ENCODE peak calls at places on chromosomes 4 and X, in five cellular contexts. One of them, this sample, is unnamed.

GRCh38 chr4:93199492-93199891 is 629.1 kb upstream of the ATOH1 start:
- DNase-seq in ecto neural progenitor cell: peak; percentile 52
- DNase-seq in activated T-helper 1 cell treated with Interleukin-2 at 50 U/mL for 16 hours: no peak
- DNase-seq in cardiac septum: no peak
- DNase-seq in stimulated activated naive CD8-positive, alpha-beta T cell treated with anti-CD3 and anti-CD28 coated beads, Interleukin-15, Interleukin-2, amounts not matched to agents 100 U/mL and 50 U/mL, for 24 hours: no peak
- DNase-seq in this sample: no peak

GRCh38 chr4:165079476-165079875 is 25.8 kb downstream of the TRIM75 start:
- DNase-seq in cardiac septum: no peak
- DNase-seq in activated T-helper 1 cell treated with Interleukin-2 at 50 U/mL for 16 hours: no peak
- DNase-seq in ecto neural progenitor cell: no peak
- DNase-seq in stimulated activated naive CD8-positive, alpha-beta T cell treated with anti-CD3 and anti-CD28 coated beads, Interleukin-15, Interleukin-2, amounts not matched to agents 100 U/mL and 50 U/mL, for 24 hours: no peak
- DNase-seq in this sample: no peak

GRCh38 chrX:40050532-40050931 is 47.2 kb downstream of the BCOR start:
- DNase-seq in ecto neural progenitor cell: no peak
- DNase-seq in cardiac septum: no peak
- DNase-seq in stimulated activated naive CD8-positive, alpha-beta T cell treated with anti-CD3 and anti-CD28 coated beads, Interleukin-15, Interleukin-2, amounts not matched to agents 100 U/mL and 50 U/mL, for 24 hours: no peak
- DNase-seq in activated T-helper 1 cell treated with Interleukin-2 at 50 U/mL for 16 hours: no peak
- DNase-seq in this sample: no peak

GRCh38 chr4:3201718-3202702 is 46.9 kb upstream of the MSANTD1 start:
- DNase-seq in ecto neural progenitor cell: no peak
- DNase-seq in activated T-helper 1 cell treated with Interleukin-2 at 50 U/mL for 16 hours: peak; percentile 53
- DNase-seq in cardiac septum: peak; percentile 73
- DNase-seq in stimulated activated naive CD8-positive, alpha-beta T cell treated with anti-CD3 and anti-CD28 coated beads, Interleukin-15, Interleukin-2, amounts not matched to agents 100 U/mL and 50 U/mL, for 24 hours: peak; percentile 67
- DNase-seq in this sample: peak; percentile 85

GRCh38 chr4:26288308-26288982 is 32.4 kb upstream of the RBPJ start:
- DNase-seq in activated T-helper 1 cell treated with Interleukin-2 at 50 U/mL for 16 hours: no peak
- DNase-seq in stimulated activated naive CD8-positive, alpha-beta T cell treated with anti-CD3 and anti-CD28 coated beads, Interleukin-15, Interleukin-2, amounts not matched to agents 100 U/mL and 50 U/mL, for 24 hours: peak; percentile 20
- DNase-seq in cardiac septum: no peak
- DNase-seq in ecto neural progenitor cell: no peak
- DNase-seq in this sample: no peak

GRCh38 chr4:82561745-82562552 is at the start of gene TMEM150C:
- DNase-seq in ecto neural progenitor cell: peak; percentile 83
- DNase-seq in activated T-helper 1 cell treated with Interleukin-2 at 50 U/mL for 16 hours: no peak
- DNase-seq in cardiac septum: no peak
- DNase-seq in stimulated activated naive CD8-positive, alpha-beta T cell treated with anti-CD3 and anti-CD28 coated beads, Interleukin-15, Interleukin-2, amounts not matched to agents 100 U/mL and 50 U/mL, for 24 hours: peak; percentile 14
- DNase-seq in this sample: no peak

GRCh38 chrX:22310779-22311178 is 38.1 kb downstream of the CBLL2 start:
- DNase-seq in cardiac septum: no peak
- DNase-seq in ecto neural progenitor cell: no peak
- DNase-seq in activated T-helper 1 cell treated with Interleukin-2 at 50 U/mL for 16 hours: no peak
- DNase-seq in stimulated activated naive CD8-positive, alpha-beta T cell treated with anti-CD3 and anti-CD28 coated beads, Interleukin-15, Interleukin-2, amounts not matched to agents 100 U/mL and 50 U/mL, for 24 hours: no peak
- DNase-seq in this sample: no peak

GRCh38 chrX:105882581-105883275 is 60.4 kb downstream of the NRK start:
- DNase-seq in ecto neural progenitor cell: no peak
- DNase-seq in activated T-helper 1 cell treated with Interleukin-2 at 50 U/mL for 16 hours: no peak
- DNase-seq in stimulated activated naive CD8-positive, alpha-beta T cell treated with anti-CD3 and anti-CD28 coated beads, Interleukin-15, Interleukin-2, amounts not matched to agents 100 U/mL and 50 U/mL, for 24 hours: no peak
- DNase-seq in cardiac septum: no peak
- DNase-seq in this sample: no peak

GRCh38 chr4:152095701-152096070 is 334.9 kb upstream of the GATB start:
- DNase-seq in activated T-helper 1 cell treated with Interleukin-2 at 50 U/mL for 16 hours: no peak
- DNase-seq in stimulated activated naive CD8-positive, alpha-beta T cell treated with anti-CD3 and anti-CD28 coated beads, Interleukin-15, Interleukin-2, amounts not matched to agents 100 U/mL and 50 U/mL, for 24 hours: no peak
- DNase-seq in ecto neural progenitor cell: no peak
- DNase-seq in cardiac septum: no peak
- DNase-seq in this sample: no peak

GRCh38 chr4:10276152-10276551 is 159.6 kb upstream of the WDR1 start:
- DNase-seq in cardiac septum: no peak
- DNase-seq in ecto neural progenitor cell: no peak
- DNase-seq in stimulated activated naive CD8-positive, alpha-beta T cell treated with anti-CD3 and anti-CD28 coated beads, Interleukin-15, Interleukin-2, amounts not matched to agents 100 U/mL and 50 U/mL, for 24 hours: no peak
- DNase-seq in activated T-helper 1 cell treated with Interleukin-2 at 50 U/mL for 16 hours: no peak
- DNase-seq in this sample: no peak

GRCh38 chrX:2608638-2609430 is 82.3 kb upstream of the CD99 start:
- DNase-seq in stimulated activated naive CD8-positive, alpha-beta T cell treated with anti-CD3 and anti-CD28 coated beads, Interleukin-15, Interleukin-2, amounts not matched to agents 100 U/mL and 50 U/mL, for 24 hours: peak; percentile 87
- DNase-seq in ecto neural progenitor cell: peak; percentile 91
- DNase-seq in activated T-helper 1 cell treated with Interleukin-2 at 50 U/mL for 16 hours: peak; percentile 78
- DNase-seq in cardiac septum: peak; percentile 95
- DNase-seq in this sample: peak; percentile 78

GRCh38 chr4:41360214-41360910 is 103.6 kb downstream of the UCHL1 start:
- DNase-seq in activated T-helper 1 cell treated with Interleukin-2 at 50 U/mL for 16 hours: no peak
- DNase-seq in ecto neural progenitor cell: peak; percentile 78
- DNase-seq in cardiac septum: peak; percentile 85
- DNase-seq in stimulated activated naive CD8-positive, alpha-beta T cell treated with anti-CD3 and anti-CD28 coated beads, Interleukin-15, Interleukin-2, amounts not matched to agents 100 U/mL and 50 U/mL, for 24 hours: no peak
- DNase-seq in this sample: no peak

GRCh38 chr4:76792418-76792817 is 105.5 kb downstream of the SOWAHB start:
- DNase-seq in cardiac septum: no peak
- DNase-seq in stimulated activated naive CD8-positive, alpha-beta T cell treated with anti-CD3 and anti-CD28 coated beads, Interleukin-15, Interleukin-2, amounts not matched to agents 100 U/mL and 50 U/mL, for 24 hours: no peak
- DNase-seq in activated T-helper 1 cell treated with Interleukin-2 at 50 U/mL for 16 hours: no peak
- DNase-seq in ecto neural progenitor cell: no peak
- DNase-seq in this sample: no peak

GRCh38 chrX:667360-667759 is 36.8 kb downstream of the SHOX start:
- DNase-seq in ecto neural progenitor cell: no peak
- DNase-seq in cardiac septum: no peak
- DNase-seq in activated T-helper 1 cell treated with Interleukin-2 at 50 U/mL for 16 hours: no peak
- DNase-seq in stimulated activated naive CD8-positive, alpha-beta T cell treated with anti-CD3 and anti-CD28 coated beads, Interleukin-15, Interleukin-2, amounts not matched to agents 100 U/mL and 50 U/mL, for 24 hours: no peak
- DNase-seq in this sample: no peak

GRCh38 chr4:54318904-54319303 is 89.8 kb downstream of the PDGFRA start:
- DNase-seq in ecto neural progenitor cell: no peak
- DNase-seq in stimulated activated naive CD8-positive, alpha-beta T cell treated with anti-CD3 and anti-CD28 coated beads, Interleukin-15, Interleukin-2, amounts not matched to agents 100 U/mL and 50 U/mL, for 24 hours: peak; percentile 10
- DNase-seq in activated T-helper 1 cell treated with Interleukin-2 at 50 U/mL for 16 hours: no peak
- DNase-seq in cardiac septum: no peak
- DNase-seq in this sample: peak; percentile 1

GRCh38 chr4:125313497-125313896 is 1.3 kb upstream of the FAT4 start:
- DNase-seq in cardiac septum: no peak
- DNase-seq in ecto neural progenitor cell: peak; percentile 58
- DNase-seq in activated T-helper 1 cell treated with Interleukin-2 at 50 U/mL for 16 hours: no peak
- DNase-seq in stimulated activated naive CD8-positive, alpha-beta T cell treated with anti-CD3 and anti-CD28 coated beads, Interleukin-15, Interleukin-2, amounts not matched to agents 100 U/mL and 50 U/mL, for 24 hours: peak; percentile 7
- DNase-seq in this sample: peak; percentile 65

GRCh38 chr4:169096221-169096620 is 86.2 kb upstream of the CBR4 start:
- DNase-seq in cardiac septum: no peak
- DNase-seq in stimulated activated naive CD8-positive, alpha-beta T cell treated with anti-CD3 and anti-CD28 coated beads, Interleukin-15, Interleukin-2, amounts not matched to agents 100 U/mL and 50 U/mL, for 24 hours: no peak
- DNase-seq in ecto neural progenitor cell: no peak
- DNase-seq in activated T-helper 1 cell treated with Interleukin-2 at 50 U/mL for 16 hours: no peak
- DNase-seq in this sample: no peak

GRCh38 chr4:168856312-168856711 is 153.7 kb downstream of the CBR4 start:
- DNase-seq in activated T-helper 1 cell treated with Interleukin-2 at 50 U/mL for 16 hours: no peak
- DNase-seq in ecto neural progenitor cell: no peak
- DNase-seq in cardiac septum: no peak
- DNase-seq in stimulated activated naive CD8-positive, alpha-beta T cell treated with anti-CD3 and anti-CD28 coated beads, Interleukin-15, Interleukin-2, amounts not matched to agents 100 U/mL and 50 U/mL, for 24 hours: no peak
- DNase-seq in this sample: no peak

GRCh38 chr4:7004331-7004730 is 38.8 kb upstream of the TADA2B start:
- DNase-seq in cardiac septum: no peak
- DNase-seq in ecto neural progenitor cell: no peak
- DNase-seq in stimulated activated naive CD8-positive, alpha-beta T cell treated with anti-CD3 and anti-CD28 coated beads, Interleukin-15, Interleukin-2, amounts not matched to agents 100 U/mL and 50 U/mL, for 24 hours: no peak
- DNase-seq in activated T-helper 1 cell treated with Interleukin-2 at 50 U/mL for 16 hours: no peak
- DNase-seq in this sample: no peak